ENCODE peak calls at places on chromosome 6, in six cellular contexts. J, N, E, G, I and U are unnamed samples.

GRCh38 chr6:131295081-131295480 is 159.8 kb downstream of the AKAP7 start:
- DNase-seq in J (no peak), N (no peak), E (no peak), G (no peak), I (no peak), U (no peak)

GRCh38 chr6:307065-307814 is 15.0 kb downstream of the DUSP22 start:
- DNase-seq in J (no peak), N (no peak), E (no peak), G (no peak), I (no peak), U (no peak)

GRCh38 chr6:52157301-52157930 is 28.8 kb upstream of the IL17A start:
- DNase-seq in J (no peak), N (no peak), E (peak; percentile 24), G (peak; percentile 84), I (peak; percentile 29), U (peak; percentile 43)

GRCh38 chr6:72621243-72622093 is at the start of gene KCNQ5:
- DNase-seq in J (no peak), N (no peak), E (peak; percentile 18), G (peak; percentile 52), I (peak; percentile 24), U (no peak)

GRCh38 chr6:150687508-150687907 is 87.8 kb downstream of the PLEKHG1 start:
- DNase-seq in J (no peak), N (no peak), E (no peak), G (no peak), I (peak; percentile 49), U (no peak)

GRCh38 chr6:95321106-95321505 is 256.2 kb upstream of the MANEA start:
- DNase-seq in J (no peak), N (no peak), E (no peak), G (no peak), I (no peak), U (no peak)

GRCh38 chr6:44416103-44416502 is 28.6 kb downstream of the CDC5L start:
- DNase-seq in J (no peak), N (no peak), E (peak; percentile 70), G (peak; percentile 75), I (peak; percentile 41), U (peak; percentile 40)

GRCh38 chr6:19870322-19870721 is 33.2 kb downstream of the ID4 start:
- DNase-seq in J (no peak), N (no peak), E (no peak), G (no peak), I (no peak), U (no peak)

GRCh38 chr6:155388546-155388945 is 67.1 kb downstream of the NOX3 start:
- DNase-seq in J (no peak), N (no peak), E (no peak), G (peak; percentile 12), I (no peak), U (peak; percentile 27)

GRCh38 chr6:113909224-113909856 is 52.2 kb downstream of the MARCKS start:
- DNase-seq in J (peak; percentile 49), N (no peak), E (peak; percentile 72), G (peak; percentile 70), I (peak; percentile 88), U (peak; percentile 18)

GRCh38 chr6:170075659-170076223 is 215.1 kb downstream of the DLL1 start:
- DNase-seq in J (peak; percentile 15), N (no peak), E (no peak), G (no peak), I (no peak), U (no peak)

GRCh38 chr6:158611600-158612041 is 32.9 kb downstream of the DYNLT1 start:
- DNase-seq in J (no peak), N (no peak), E (no peak), G (no peak), I (no peak), U (no peak)

GRCh38 chr6:44053760-44054556 is 73.3 kb downstream of the MRPL14 start:
- DNase-seq in J (no peak), N (no peak), E (peak; percentile 69), G (peak; percentile 97), I (peak; percentile 91), U (no peak)

GRCh38 chr6:129500958-129501381 is 209.0 kb downstream of the ARHGAP18 start:
- DNase-seq in J (no peak), N (no peak), E (no peak), G (peak; percentile 76), I (no peak), U (no peak)

GRCh38 chr6:125944434-125944816 is 12.1 kb upstream of the HINT3 start:
- DNase-seq in J (no peak), N (no peak), E (peak; percentile 24), G (peak; percentile 90), I (peak; percentile 91), U (no peak)

GRCh38 chr6:80640176-80640575 is 533.7 kb downstream of the BCKDHB start:
- DNase-seq in J (no peak), N (no peak), E (no peak), G (peak; percentile 19), I (no peak), U (no peak)

GRCh38 chr6:155110721-155111120 is 115.6 kb downstream of the TIAM2 start:
- DNase-seq in J (no peak), N (no peak), E (no peak), G (no peak), I (no peak), U (no peak)

GRCh38 chr6:154932562-154933027 is 62.5 kb upstream of the TIAM2 start:
- DNase-seq in J (no peak), N (no peak), E (peak; percentile 80), G (peak; percentile 97), I (peak; percentile 51), U (peak; percentile 64)

GRCh38 chr6:44983467-44984365 is 344.4 kb upstream of the RUNX2 start:
- DNase-seq in J (no peak), N (no peak), E (no peak), G (no peak), I (no peak), U (no peak)

GRCh38 chr6:142448091-142448729 is 146.4 kb downstream of the ADGRG6 start:
- DNase-seq in J (no peak), N (no peak), E (no peak), G (no peak), I (no peak), U (no peak)

GRCh38 chr6:43413002-43413401 is 14.3 kb upstream of the ABCC10 start:
- DNase-seq in J (no peak), N (no peak), E (no peak), G (no peak), I (no peak), U (no peak)

GRCh38 chr6:22381810-22382512 is 85.1 kb upstream of the PRL start:
- DNase-seq in J (no peak), N (no peak), E (no peak), G (no peak), I (no peak), U (no peak)

GRCh38 chr6:8623441-8623840 is 188.1 kb upstream of the SLC35B3 start:
- DNase-seq in J (no peak), N (no peak), E (no peak), G (no peak), I (no peak), U (no peak)

GRCh38 chr6:36911946-36912555 is 26.3 kb downstream of the C6orf89 start:
- DNase-seq in J (no peak), N (no peak), E (no peak), G (peak; percentile 21), I (no peak), U (no peak)

GRCh38 chr6:13859871-13860555 is 45.7 kb upstream of the MCUR1 start:
- DNase-seq in J (no peak), N (no peak), E (no peak), G (no peak), I (no peak), U (no peak)

GRCh38 chr6:5671604-5672559 is 334.8 kb downstream of the NRN1 start:
- DNase-seq in J (no peak), N (no peak), E (peak; percentile 56), G (peak; percentile 45), I (no peak), U (no peak)

GRCh38 chr6:107534762-107535161 is 44.8 kb downstream of the SOBP start:
- DNase-seq in J (no peak), N (no peak), E (peak; percentile 9), G (no peak), I (no peak), U (no peak)

GRCh38 chr6:127129281-127129680 is 10.8 kb downstream of the RSPO3 start:
- DNase-seq in J (no peak), N (no peak), E (no peak), G (no peak), I (peak; percentile 34), U (no peak)

GRCh38 chr6:15327271-15327670 is 81.4 kb downstream of the JARID2 start:
- DNase-seq in J (no peak), N (no peak), E (no peak), G (no peak), I (peak; percentile 18), U (no peak)

GRCh38 chr6:150685860-150686259 is 86.2 kb downstream of the PLEKHG1 start:
- DNase-seq in J (peak; percentile 19), N (no peak), E (peak; percentile 33), G (peak; percentile 14), I (no peak), U (peak; percentile 13)

GRCh38 chr6:8707369-8707768 is 272.0 kb upstream of the SLC35B3 start:
- DNase-seq in J (no peak), N (no peak), E (no peak), G (no peak), I (no peak), U (no peak)

GRCh38 chr6:166989427-166990034 is 9.7 kb upstream of the CEP43 start:
- DNase-seq in J (peak; percentile 13), N (peak; percentile 2), E (peak; percentile 56), G (peak; percentile 27), I (peak; percentile 70), U (peak; percentile 25)

GRCh38 chr6:33589366-33589722 is 9.3 kb upstream of the BAK1 start:
- DNase-seq in J (no peak), N (no peak), E (no peak), G (no peak), I (peak; percentile 28), U (no peak)

GRCh38 chr6:110656492-110656891 is 158.8 kb downstream of the CDK19 start:
- DNase-seq in J (no peak), N (no peak), E (no peak), G (no peak), I (no peak), U (no peak)

GRCh38 chr6:125201961-125202729 is 48.6 kb downstream of the TPD52L1 start:
- DNase-seq in J (no peak), N (no peak), E (peak; percentile 48), G (peak; percentile 86), I (peak; percentile 98), U (peak; percentile 92)

GRCh38 chr6:70131528-70131927 is 171.4 kb downstream of the COL9A1 start:
- DNase-seq in J (no peak), N (no peak), E (peak; percentile 4), G (no peak), I (no peak), U (no peak)

GRCh38 chr6:865846-866245 is 172.9 kb upstream of the EXOC2 start:
- DNase-seq in J (no peak), N (no peak), E (no peak), G (no peak), I (no peak), U (no peak)

GRCh38 chr6:40535784-40536380 is 51.3 kb downstream of the LRFN2 start:
- DNase-seq in J (no peak), N (no peak), E (no peak), G (no peak), I (no peak), U (no peak)